ENCODE peak calls at places on chromosomes 12 and 14, in six cellular contexts. W is CD8-positive, alpha-beta T cell; O is heart right ventricle; Q is CD8-positive, alpha-beta memory T cell; S is heart left ventricle; U is NT2/D1. E is an unnamed sample. For H3K4me1, the result is how much of the 10 kb centered on the place peaks cover.

GRCh38 chr12:34405286-34406227 is 383.3 kb downstream of the ALG10 start:
- DNase-seq in W (peak), O (peak), Q (peak), S (peak), U (no peak), E (peak)

GRCh38 chr14:51846631-51847488 is 13.6 kb upstream of the GNG2 start:
- DNase-seq in W (peak), O (peak), Q (peak), S (peak), U (peak), E (peak)

GRCh38 chr14:92967346-92967926 is 44.5 kb downstream of the CHGA start:
- DNase-seq in W (no peak), O (no peak), Q (no peak), S (no peak), U (no peak), E (no peak)

GRCh38 chr14:104223101-104223809 is 84.9 kb downstream of the KIF26A start:
- DNase-seq in W (no peak), O (no peak), Q (peak), S (peak), U (no peak), E (no peak)

GRCh38 chr12:24500466-24501232 is 448.3 kb downstream of the BCAT1 start:
- DNase-seq in W (no peak), O (no peak), Q (no peak), S (no peak), U (no peak), E (no peak)

GRCh38 chr14:38404100-38404541 is 148.2 kb upstream of the CLEC14A start:
- DNase-seq in W (no peak), O (no peak), Q (no peak), S (no peak), U (no peak), E (no peak)

GRCh38 chr12:124625867-124626675 is 58.7 kb upstream of the NCOR2 start:
- DNase-seq in W (no peak), O (peak), Q (no peak), S (peak), U (no peak), E (peak)

GRCh38 chr12:8156416-8156815 is 399 bp upstream of the ZNF705A start:
- DNase-seq in W (no peak), O (no peak), Q (no peak), S (no peak), U (no peak), E (no peak)

GRCh38 chr12:29743072-29743471 is 40.7 kb downstream of the TMTC1 start:
- DNase-seq in W (no peak), O (no peak), Q (no peak), S (no peak), U (no peak), E (no peak)

GRCh38 chr14:70692210-70692609 is 50.5 kb downstream of the TTC9 start:
- DNase-seq in W (no peak), O (peak), Q (no peak), S (peak), U (no peak), E (no peak)

GRCh38 chr12:68865399-68866154 is 57.6 kb downstream of the MDM2 start:
- DNase-seq in W (no peak), O (no peak), Q (no peak), S (no peak), U (no peak), E (no peak)

GRCh38 chr12:101107032-101107763 is 102.8 kb downstream of the SLC5A8 start:
- DNase-seq in W (no peak), O (no peak), Q (no peak), S (no peak), U (no peak), E (no peak)

GRCh38 chr12:110107369-110108281 is 16.5 kb upstream of the IFT81 start:
- DNase-seq in W (no peak), O (peak), Q (no peak), S (peak), U (no peak), E (peak)

GRCh38 chr12:20455001-20455706 is 86.8 kb downstream of the PDE3A start:
- DNase-seq in W (no peak), O (no peak), Q (no peak), S (no peak), U (no peak), E (no peak)

GRCh38 chr12:130497331-130497730 is 159.6 kb downstream of the PIWIL1 start:
- DNase-seq in W (no peak), O (no peak), Q (no peak), S (no peak), U (no peak), E (no peak)

GRCh38 chr12:97404549-97404948 is 58.1 kb upstream of the RMST start:
- DNase-seq in W (no peak), O (no peak), Q (no peak), S (no peak), U (peak), E (no peak)

DNA sequence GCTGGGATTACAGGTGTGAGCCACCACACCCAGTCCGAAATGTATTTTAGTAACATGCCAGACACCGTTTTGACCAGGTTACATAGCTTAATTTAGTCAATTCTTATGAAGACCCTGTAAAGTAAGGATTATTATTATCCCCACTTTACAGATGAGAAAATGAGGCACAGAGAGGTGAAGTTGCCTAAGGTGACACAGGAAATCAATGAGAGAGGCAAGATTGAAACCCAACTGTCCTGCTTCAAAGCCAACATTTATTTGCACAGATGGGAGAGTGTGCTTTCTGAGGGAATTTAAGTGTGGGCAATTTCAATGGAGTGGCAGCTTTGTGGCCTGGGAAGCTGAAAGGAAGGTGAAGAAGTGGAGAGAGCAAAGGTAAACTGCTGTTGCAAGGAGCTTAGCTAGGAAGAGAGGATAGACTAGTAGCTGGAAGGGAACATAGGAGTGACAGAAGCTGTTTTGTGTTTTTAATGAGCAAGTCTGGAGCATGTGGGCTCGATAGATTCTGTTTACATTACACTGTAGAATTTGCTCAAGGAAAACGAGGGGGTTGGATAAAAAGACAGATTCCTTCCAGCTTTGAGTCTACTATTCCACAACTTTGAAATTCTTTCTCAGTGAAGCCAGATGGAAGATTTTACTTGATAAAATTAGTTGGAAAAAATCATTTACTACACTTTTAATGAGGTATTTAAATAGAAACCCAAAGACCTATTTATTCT is 19.2 kb upstream of the EPS8 start:
- DNase-seq in W (no peak), O (no peak), Q (no peak), S (no peak), U (no peak), E (no peak)
- H3K4me1 ChIP-seq in W (under half), O (under half), Q (under half), S (under half), U (under half), E (under half)

GRCh38 chr12:116183741-116184141 is 93.8 kb downstream of the MED13L start:
- DNase-seq in W (no peak), O (no peak), Q (no peak), S (no peak), U (no peak), E (no peak)
- H3K4me1 ChIP-seq in W (under half), O (half or more), Q (under half), S (half or more), U (under half), E (under half)

DNA sequence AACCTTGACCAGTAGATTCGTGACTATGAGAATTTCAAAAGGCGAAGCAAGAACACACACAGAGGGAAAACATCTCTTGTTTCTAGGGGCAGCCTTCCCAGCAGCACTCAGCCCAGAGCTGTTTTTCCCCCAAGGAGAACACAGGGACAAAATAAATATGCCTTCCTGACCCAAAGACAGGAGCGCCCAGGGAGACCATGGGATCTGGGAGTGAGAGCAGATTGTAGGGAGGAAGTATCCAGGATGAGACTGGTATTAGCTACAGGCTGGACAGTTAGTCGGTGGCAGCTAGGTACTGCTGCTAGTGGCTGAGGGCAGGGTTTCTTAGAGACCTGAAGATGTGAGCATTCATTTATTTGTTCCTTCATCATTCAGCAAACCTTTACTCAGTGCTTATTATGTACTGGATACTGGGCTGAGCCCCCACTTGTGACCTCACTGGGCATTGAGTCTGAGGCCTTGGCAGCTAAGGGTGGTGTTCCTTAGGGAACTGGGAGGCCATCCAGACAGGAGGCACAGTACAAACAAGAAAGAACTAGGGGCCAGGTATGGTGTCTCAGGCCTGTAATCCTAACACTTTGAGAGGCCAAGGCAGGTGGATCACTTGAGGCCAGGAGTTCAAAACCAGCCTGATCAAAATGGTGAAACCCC is 469.8 kb downstream of the ZFP36L1 start:
- DNase-seq in W (no peak), O (no peak), Q (no peak), S (no peak), U (no peak), E (no peak)
- H3K4me1 ChIP-seq in W (under half), O (under half), Q (under half), S (under half), U (under half), E (under half)

GRCh38 chr12:122402264-122402663 is 20.2 kb downstream of the CLIP1 start:
- DNase-seq in W (no peak), O (no peak), Q (no peak), S (no peak), U (no peak), E (no peak)
- H3K4me1 ChIP-seq in W (under half), O (half or more), Q (under half), S (under half), U (under half), E (under half)

GRCh38 chr12:131683266-131684014 is 27.4 kb upstream of the SFSWAP start:
- DNase-seq in W (no peak), O (no peak), Q (no peak), S (no peak), U (no peak), E (no peak)
- H3K4me1 ChIP-seq in W (under half), O (under half), Q (under half), S (under half), U (under half), E (under half)

GRCh38 chr12:52226446-52226845 is 6.6 kb upstream of the KRT7 start:
- DNase-seq in W (no peak), O (no peak), Q (no peak), S (no peak), U (no peak), E (no peak)

GRCh38 chr12:52227767-52228166 is 5.3 kb upstream of the KRT7 start:
- DNase-seq in W (no peak), O (no peak), Q (no peak), S (no peak), U (no peak), E (no peak)

GRCh38 chr12:52224154-52224553 is 8.9 kb upstream of the KRT7 start:
- DNase-seq in W (no peak), O (no peak), Q (no peak), S (no peak), U (no peak), E (no peak)

GRCh38 chr12:52223411-52224039 is 9.5 kb upstream of the KRT7 start:
- DNase-seq in W (no peak), O (no peak), Q (no peak), S (no peak), U (no peak), E (no peak)

GRCh38 chr12:52225752-52226151 is 7.3 kb upstream of the KRT7 start:
- DNase-seq in W (no peak), O (no peak), Q (no peak), S (no peak), U (no peak), E (no peak)
- H3K4me1 ChIP-seq in W (under half), O (under half), Q (under half), S (under half), U (under half), E (under half)

GRCh38 chr14:69047255-69047654 is 68.2 kb upstream of the ACTN1 start:
- DNase-seq in W (no peak), O (no peak), Q (no peak), S (no peak), U (no peak), E (no peak)
- H3K4me1 ChIP-seq in W (under half), O (half or more), Q (under half), S (half or more), U (under half), E (under half)

DNA sequence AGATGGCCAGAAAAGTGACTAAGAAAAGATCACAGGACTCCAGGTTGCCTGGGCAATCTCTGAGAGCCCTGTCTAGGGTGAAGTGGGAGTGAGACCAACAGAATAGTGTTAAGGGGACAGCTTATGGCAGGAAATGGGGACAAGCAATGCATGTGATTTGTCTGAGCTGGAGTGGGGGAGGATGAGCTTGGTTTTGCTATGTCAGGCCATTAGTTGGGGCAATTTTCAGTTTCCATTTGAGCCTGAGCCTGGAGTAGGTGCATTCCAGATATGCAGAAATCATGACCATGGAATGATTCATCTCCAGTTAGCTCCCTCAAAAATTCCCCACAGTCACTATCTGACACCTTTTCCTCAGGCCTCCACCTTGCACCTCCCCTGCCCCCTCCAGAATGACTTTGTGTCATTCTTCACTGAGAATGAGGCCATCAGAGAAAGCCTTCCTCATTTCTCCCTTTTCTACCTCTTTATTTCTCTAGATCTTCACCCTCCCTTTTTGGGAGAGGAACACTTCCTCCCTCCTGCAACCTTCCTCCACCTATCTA is 150.9 kb upstream of the PLEKHG7 start:
- DNase-seq in W (no peak), O (no peak), Q (no peak), S (no peak), U (no peak), E (no peak)
- H3K4me1 ChIP-seq in W (under half), O (under half), Q (under half), S (under half), U (under half), E (under half)